ENCODE peak calls at places on chromosomes 6 and 20, in five cellular contexts. One of them, this sample, is unnamed.

GRCh38 chr6:169933839-169934698 is 182.6 kb downstream of the ERMARD start:
- DNase-seq in heart left ventricle: peak; percentile 62
- DNase-seq in BE2C: no peak
- DNase-seq in neural progenitor cell: no peak
- DNase-seq in spleen: no peak
- DNase-seq in this sample: no peak

GRCh38 chr20:9408422-9409300 is 105.7 kb upstream of the LAMP5 start:
- DNase-seq in spleen: no peak
- DNase-seq in heart left ventricle: no peak
- DNase-seq in BE2C: no peak
- DNase-seq in neural progenitor cell: no peak
- DNase-seq in this sample: no peak

GRCh38 chr6:9332241-9332640 is 896.9 kb upstream of the SLC35B3 start:
- DNase-seq in neural progenitor cell: peak; percentile 42
- DNase-seq in BE2C: no peak
- DNase-seq in spleen: no peak
- DNase-seq in heart left ventricle: no peak
- DNase-seq in this sample: no peak

GRCh38 chr20:50338479-50339195 is 148.0 kb downstream of the CEBPB start:
- DNase-seq in heart left ventricle: peak; percentile 26
- DNase-seq in BE2C: no peak
- DNase-seq in neural progenitor cell: peak; percentile 39
- DNase-seq in spleen: peak; percentile 78
- DNase-seq in this sample: no peak

GRCh38 chr20:4076671-4077070 is 61.3 kb upstream of the RNF24 start:
- DNase-seq in heart left ventricle: no peak
- DNase-seq in spleen: no peak
- DNase-seq in BE2C: no peak
- DNase-seq in neural progenitor cell: no peak
- DNase-seq in this sample: no peak

GRCh38 chr6:150813319-150813992 is 52.0 kb upstream of the MTHFD1L start:
- DNase-seq in heart left ventricle: no peak
- DNase-seq in BE2C: no peak
- DNase-seq in neural progenitor cell: no peak
- DNase-seq in spleen: no peak
- DNase-seq in this sample: no peak

GRCh38 chr6:40996591-40997247 is 42.3 kb downstream of the UNC5CL start:
- DNase-seq in BE2C: no peak
- DNase-seq in heart left ventricle: no peak
- DNase-seq in spleen: no peak
- DNase-seq in neural progenitor cell: peak; percentile 53
- DNase-seq in this sample: peak; percentile 9

GRCh38 chr6:109183109-109183508 is 87.8 kb downstream of the CEP57L1 start:
- DNase-seq in neural progenitor cell: no peak
- DNase-seq in BE2C: no peak
- DNase-seq in heart left ventricle: no peak
- DNase-seq in spleen: no peak
- DNase-seq in this sample: no peak

GRCh38 chr6:14065350-14065749 is 52.2 kb upstream of the CD83 start:
- DNase-seq in heart left ventricle: no peak
- DNase-seq in spleen: no peak
- DNase-seq in BE2C: no peak
- DNase-seq in neural progenitor cell: no peak
- DNase-seq in this sample: no peak

GRCh38 chr6:157912326-157912725 is 69.3 kb upstream of the SYNJ2 start:
- DNase-seq in heart left ventricle: no peak
- DNase-seq in spleen: no peak
- DNase-seq in BE2C: no peak
- DNase-seq in neural progenitor cell: no peak
- DNase-seq in this sample: no peak

GRCh38 chr6:63272397-63272796 is 47.4 kb downstream of the LGSN start:
- DNase-seq in heart left ventricle: no peak
- DNase-seq in neural progenitor cell: peak; percentile 46
- DNase-seq in spleen: no peak
- DNase-seq in BE2C: no peak
- DNase-seq in this sample: no peak

GRCh38 chr6:100171533-100172321 is 177.7 kb upstream of the MCHR2 start:
- DNase-seq in BE2C: no peak
- DNase-seq in spleen: no peak
- DNase-seq in heart left ventricle: no peak
- DNase-seq in neural progenitor cell: no peak
- DNase-seq in this sample: no peak

GRCh38 chr6:159110013-159110412 is 59.2 kb upstream of the FNDC1 start:
- DNase-seq in neural progenitor cell: peak; percentile 63
- DNase-seq in BE2C: peak; percentile 49
- DNase-seq in spleen: no peak
- DNase-seq in heart left ventricle: no peak
- DNase-seq in this sample: no peak

GRCh38 chr6:16334671-16335070 is 96.3 kb downstream of the GMPR start:
- DNase-seq in spleen: no peak
- DNase-seq in neural progenitor cell: no peak
- DNase-seq in heart left ventricle: peak; percentile 75
- DNase-seq in BE2C: no peak
- DNase-seq in this sample: peak; percentile 57

GRCh38 chr6:145148392-145149175 is 586.7 kb downstream of the EPM2A start:
- DNase-seq in heart left ventricle: peak; percentile 54
- DNase-seq in BE2C: peak; percentile 20
- DNase-seq in spleen: no peak
- DNase-seq in neural progenitor cell: no peak
- DNase-seq in this sample: no peak

GRCh38 chr6:150880336-150880735 is 14.8 kb downstream of the MTHFD1L start:
- DNase-seq in neural progenitor cell: no peak
- DNase-seq in heart left ventricle: no peak
- DNase-seq in BE2C: no peak
- DNase-seq in spleen: no peak
- DNase-seq in this sample: no peak

GRCh38 chr6:33427585-33428218 is 7.8 kb downstream of the SYNGAP1 start:
- DNase-seq in spleen: peak; percentile 93
- DNase-seq in BE2C: peak; percentile 66
- DNase-seq in heart left ventricle: peak; percentile 55
- DNase-seq in neural progenitor cell: peak; percentile 79
- DNase-seq in this sample: peak; percentile 82

GRCh38 chr6:111658445-111659154 is 52.9 kb upstream of the TRAF3IP2 start:
- DNase-seq in heart left ventricle: no peak
- DNase-seq in spleen: no peak
- DNase-seq in neural progenitor cell: no peak
- DNase-seq in BE2C: no peak
- DNase-seq in this sample: no peak

GRCh38 chr6:148467926-148468325 is 125.3 kb downstream of the SASH1 start:
- DNase-seq in spleen: no peak
- DNase-seq in heart left ventricle: no peak
- DNase-seq in neural progenitor cell: no peak
- DNase-seq in BE2C: no peak
- DNase-seq in this sample: no peak

GRCh38 chr6:48505621-48506020 is 394.6 kb upstream of the PTCHD4 start:
- DNase-seq in BE2C: no peak
- DNase-seq in neural progenitor cell: no peak
- DNase-seq in spleen: no peak
- DNase-seq in heart left ventricle: no peak
- DNase-seq in this sample: no peak

GRCh38 chr6:111550195-111550594 is 55.5 kb downstream of the TRAF3IP2 start:
- DNase-seq in spleen: no peak
- DNase-seq in BE2C: no peak
- DNase-seq in heart left ventricle: no peak
- DNase-seq in neural progenitor cell: no peak
- DNase-seq in this sample: no peak

GRCh38 chr6:1760876-1761275 is 151.2 kb downstream of the FOXC1 start:
- DNase-seq in neural progenitor cell: no peak
- DNase-seq in spleen: no peak
- DNase-seq in heart left ventricle: no peak
- DNase-seq in BE2C: no peak
- DNase-seq in this sample: no peak

GRCh38 chr6:45378324-45378926 is 691 bp upstream of the SUPT3H start:
- DNase-seq in neural progenitor cell: peak; percentile 77
- DNase-seq in heart left ventricle: no peak
- DNase-seq in spleen: peak; percentile 85
- DNase-seq in BE2C: no peak
- DNase-seq in this sample: peak; percentile 60

GRCh38 chr6:53648571-53648970 is 17.0 kb downstream of the KLHL31 start:
- DNase-seq in BE2C: no peak
- DNase-seq in heart left ventricle: no peak
- DNase-seq in spleen: no peak
- DNase-seq in neural progenitor cell: no peak
- DNase-seq in this sample: no peak

GRCh38 chr6:36980129-36980528 is 5.9 kb downstream of the MTCH1 start:
- DNase-seq in neural progenitor cell: no peak
- DNase-seq in spleen: no peak
- DNase-seq in BE2C: no peak
- DNase-seq in heart left ventricle: no peak
- DNase-seq in this sample: no peak

GRCh38 chr6:63943826-63944225 is 308.2 kb downstream of the PHF3 start:
- DNase-seq in heart left ventricle: no peak
- DNase-seq in spleen: no peak
- DNase-seq in BE2C: no peak
- DNase-seq in neural progenitor cell: peak; percentile 77
- DNase-seq in this sample: no peak

DNA sequence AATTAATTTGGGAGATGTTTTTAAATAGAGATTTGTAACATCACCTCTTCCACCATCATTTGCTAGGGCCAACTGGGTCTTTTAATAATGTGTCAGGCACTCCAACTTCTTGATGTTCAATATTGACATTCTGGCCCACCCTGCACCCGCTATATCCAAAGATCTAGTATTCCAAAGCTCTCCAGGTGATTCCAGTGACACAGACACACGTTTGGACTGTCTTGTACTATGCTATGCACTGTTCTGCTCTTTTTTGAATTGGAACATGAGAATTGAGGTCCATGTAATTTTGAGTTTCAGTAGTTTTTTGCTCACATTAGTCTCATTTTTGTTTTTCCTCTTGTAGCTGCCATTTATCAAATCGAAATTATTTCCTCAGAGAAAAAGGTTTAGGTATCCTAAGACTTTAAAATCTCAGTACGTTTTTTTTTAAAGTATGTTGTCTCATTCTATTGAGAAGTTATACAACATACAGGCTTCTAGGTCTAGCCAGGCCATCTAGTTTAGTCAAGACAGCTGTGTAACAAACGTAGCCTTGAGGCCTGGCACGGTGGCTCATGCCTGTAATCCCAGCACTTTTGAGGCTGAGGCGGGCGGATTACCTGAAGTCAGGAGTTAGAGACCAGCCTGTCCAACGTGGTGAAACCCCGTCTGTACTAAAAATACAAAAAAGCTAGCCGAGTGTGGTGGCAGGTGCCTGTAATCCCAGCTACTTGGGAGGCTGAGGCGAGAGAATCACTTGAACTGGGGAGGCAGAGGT is 3.1 kb downstream of the BICRAL start:
- DNase-seq in spleen: peak; percentile 74
- DNase-seq in neural progenitor cell: no peak
- DNase-seq in BE2C: no peak
- DNase-seq in heart left ventricle: no peak
- DNase-seq in this sample: no peak
- H3K4me1 ChIP-seq in spleen: peaks cover 36% of the 10 kb centered on the region
- H3K4me1 ChIP-seq in neural progenitor cell: peaks cover 31% of the 10 kb centered on the region
- H3K4me1 ChIP-seq in BE2C: peaks cover 4% of the 10 kb centered on the region
- H3K4me1 ChIP-seq in heart left ventricle: peaks cover 64% of the 10 kb centered on the region
- H3K4me1 ChIP-seq in this sample: peaks cover 28% of the 10 kb centered on the region

GRCh38 chr20:6184086-6184485 is 61.3 kb upstream of the FERMT1 start:
- DNase-seq in spleen: no peak
- DNase-seq in heart left ventricle: no peak
- DNase-seq in BE2C: no peak
- DNase-seq in neural progenitor cell: no peak
- DNase-seq in this sample: no peak
- TF ChIP-seq CTCF in spleen: no peak
- TF ChIP-seq CTCF in heart left ventricle: no peak
- TF ChIP-seq CTCF in BE2C: peak; percentile 26
- TF ChIP-seq CTCF in neural progenitor cell: peak; percentile 24
- TF ChIP-seq CTCF in this sample: no peak

GRCh38 chr20:32470940-32471339 is 112.8 kb downstream of the ASXL1 start:
- DNase-seq in BE2C: no peak
- DNase-seq in heart left ventricle: no peak
- DNase-seq in spleen: no peak
- DNase-seq in neural progenitor cell: no peak
- DNase-seq in this sample: no peak
- H3K4me3 ChIP-seq in BE2C: no peak overlapping the region
- H3K4me3 ChIP-seq in heart left ventricle: no peak overlapping the region
- H3K4me3 ChIP-seq in spleen: no peak overlapping the region
- H3K4me3 ChIP-seq in neural progenitor cell: no peak overlapping the region
- H3K4me3 ChIP-seq in this sample: no peak overlapping the region

GRCh38 chr6:3643921-3644320 is 107.6 kb downstream of the PXDC1 start:
- DNase-seq in spleen: no peak
- DNase-seq in heart left ventricle: no peak
- DNase-seq in BE2C: no peak
- DNase-seq in neural progenitor cell: no peak
- DNase-seq in this sample: no peak
- H3K4me1 ChIP-seq in spleen: no peaks in the 10 kb centered on the region
- H3K4me1 ChIP-seq in heart left ventricle: no peaks in the 10 kb centered on the region
- H3K4me1 ChIP-seq in BE2C: no peaks in the 10 kb centered on the region
- H3K4me1 ChIP-seq in neural progenitor cell: peaks cover 6% of the 10 kb centered on the region
- H3K4me1 ChIP-seq in this sample: no peaks in the 10 kb centered on the region

GRCh38 chr6:137849076-137849708 is 17.9 kb upstream of the TNFAIP3 start:
- DNase-seq in spleen: no peak
- DNase-seq in heart left ventricle: no peak
- DNase-seq in BE2C: no peak
- DNase-seq in neural progenitor cell: no peak
- DNase-seq in this sample: no peak
- TF ChIP-seq CTCF in spleen: no peak
- TF ChIP-seq CTCF in heart left ventricle: no peak
- TF ChIP-seq CTCF in BE2C: no peak
- TF ChIP-seq CTCF in neural progenitor cell: no peak
- TF ChIP-seq CTCF in this sample: no peak

DNA sequence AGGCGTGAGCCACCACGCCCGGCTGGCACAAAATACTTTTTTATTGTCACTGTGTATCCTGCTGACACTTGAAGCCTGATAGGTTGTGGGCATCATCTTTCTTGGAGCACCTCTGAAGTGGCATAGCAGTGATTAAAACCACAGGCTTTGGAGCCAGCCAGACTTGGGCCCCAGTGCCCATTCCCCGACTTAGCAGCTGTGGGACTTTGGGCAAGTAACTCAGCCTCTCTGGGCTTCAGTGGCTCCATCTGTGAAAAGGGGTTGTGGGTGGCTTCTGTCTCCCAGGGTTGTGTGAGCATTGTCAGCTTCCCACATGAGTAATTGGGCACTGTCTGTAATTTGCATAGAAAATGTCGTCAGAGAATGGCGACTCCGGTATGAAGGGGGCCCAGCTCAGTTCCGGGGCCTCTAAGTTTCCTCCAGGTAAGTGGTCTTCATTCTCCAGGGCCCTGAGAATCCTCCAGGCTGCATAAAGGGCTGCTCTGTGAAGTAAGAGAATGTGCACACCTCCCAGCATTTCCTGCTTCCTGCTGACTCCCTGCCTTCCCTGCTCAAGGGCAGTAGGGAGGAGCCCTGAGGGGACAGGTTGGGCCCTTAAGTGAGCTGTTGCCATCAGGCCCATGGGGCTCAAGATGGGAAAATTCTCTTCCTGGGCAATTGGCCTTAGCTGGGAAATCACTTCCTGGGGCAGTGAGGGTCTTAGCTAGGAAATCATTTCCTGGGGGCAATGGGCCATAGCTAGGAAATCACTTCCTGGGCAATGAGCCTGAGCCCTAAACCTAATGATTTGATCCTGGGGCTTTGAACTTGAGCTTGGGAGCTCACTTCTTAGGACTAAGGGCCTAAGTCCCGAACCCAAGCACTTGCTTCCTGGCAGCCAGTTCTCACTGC is 27.2 kb downstream of the ARHGAP40 start:
- DNase-seq in neural progenitor cell: no peak
- DNase-seq in BE2C: no peak
- DNase-seq in heart left ventricle: no peak
- DNase-seq in spleen: no peak
- DNase-seq in this sample: no peak
- H3K4me3 ChIP-seq in neural progenitor cell: no peak overlapping the region
- H3K4me3 ChIP-seq in BE2C: no peak overlapping the region
- H3K4me3 ChIP-seq in heart left ventricle: no peak overlapping the region
- H3K4me3 ChIP-seq in spleen: no peak overlapping the region
- H3K4me3 ChIP-seq in this sample: no peak overlapping the region